ENCODE peak calls at places on chromosomes 4 and X, in nine cellular contexts. T is neural progenitor cell; R is ovary; C is A673; F is effector memory CD4-positive, alpha-beta T cell; D is lower lobe of right lung; G is pancreas; Y is cardiac muscle cell; X is GM12878. B is an unnamed sample.

GRCh38 chrX:54786972-54787371 is 11.1 kb downstream of the ITIH6 start:
- DNase-seq in G (no peak), D (no peak), X (no peak), Y (no peak), F (no peak), R (no peak), T (no peak), C (peak; percentile 2), B (peak; percentile 11)

GRCh38 chrX:99887918-99888317 is 522.2 kb downstream of the PCDH19 start:
- DNase-seq in T (no peak), C (no peak), X (no peak), Y (no peak), D (no peak), F (no peak), R (no peak), G (no peak), B (no peak)

GRCh38 chrX:45142185-45142584 is 58.5 kb downstream of the DIPK2B start:
- DNase-seq in Y (no peak), F (no peak), D (no peak), T (no peak), R (no peak), G (no peak), C (peak; percentile 86), X (no peak), B (no peak)

GRCh38 chr4:168558587-168558986 is 61.7 kb downstream of the PALLD start:
- DNase-seq in Y (peak; percentile 68), G (no peak), C (peak; percentile 34), D (no peak), T (no peak), F (no peak), R (no peak), X (no peak), B (peak; percentile 37)

GRCh38 chr4:82790060-82790660 is 8.4 kb downstream of the SCD5 start:
- DNase-seq in Y (no peak), C (no peak), G (no peak), R (no peak), T (no peak), D (no peak), X (no peak), F (no peak), B (no peak)

GRCh38 chrX:39115166-39115565 is 313.9 kb downstream of the MID1IP1 start:
- DNase-seq in F (no peak), C (no peak), D (no peak), R (no peak), X (no peak), T (no peak), G (no peak), Y (no peak), B (no peak)

GRCh38 chrX:1516596-1517104 is 20.3 kb downstream of the P2RY8 start:
- DNase-seq in F (no peak), Y (no peak), X (no peak), G (no peak), R (no peak), C (no peak), D (no peak), T (no peak), B (no peak)

GRCh38 chr4:114474401-114474800 is 124.2 kb upstream of the UGT8 start:
- DNase-seq in G (no peak), D (no peak), Y (no peak), X (no peak), T (no peak), F (no peak), R (no peak), C (no peak), B (no peak)

GRCh38 chr4:102883278-102883677 is 14.5 kb downstream of the CISD2 start:
- DNase-seq in C (no peak), Y (no peak), G (no peak), R (no peak), F (no peak), D (no peak), X (no peak), T (no peak), B (no peak)

GRCh38 chr4:78645853-78646757 is 94.5 kb downstream of the ANXA3 start:
- DNase-seq in Y (peak; percentile 97), R (peak; percentile 67), X (no peak), D (peak; percentile 59), F (no peak), T (no peak), C (peak; percentile 66), G (peak; percentile 51), B (no peak)

GRCh38 chr4:155799106-155799793 is 40.4 kb downstream of the GUCY1B1 start:
- DNase-seq in C (no peak), R (no peak), X (no peak), G (no peak), T (no peak), Y (no peak), D (no peak), F (no peak), B (no peak)

GRCh38 chr4:155805016-155805415 is 46.2 kb downstream of the GUCY1B1 start:
- DNase-seq in C (no peak), T (no peak), X (no peak), D (no peak), Y (peak; percentile 50), F (no peak), R (no peak), G (no peak), B (no peak)

GRCh38 chr4:155800685-155801343 is 42.0 kb downstream of the GUCY1B1 start:
- DNase-seq in T (no peak), G (no peak), Y (no peak), F (no peak), R (no peak), D (no peak), X (no peak), C (no peak), B (no peak)

GRCh38 chr4:155799794-155800123 is 40.9 kb downstream of the GUCY1B1 start:
- DNase-seq in F (no peak), G (no peak), R (no peak), T (no peak), X (no peak), D (no peak), C (no peak), Y (no peak), B (no peak)

GRCh38 chr4:155802573-155802972 is 43.8 kb downstream of the GUCY1B1 start:
- DNase-seq in X (no peak), C (no peak), Y (no peak), R (no peak), G (no peak), D (no peak), F (no peak), T (no peak), B (no peak)
- H3K36me3 ChIP-seq in X (no peaks in the 10 kb centered on the region), C (no peaks in the 10 kb centered on the region), Y (peaks cover 44% of the 10 kb centered on the region), R (no peaks in the 10 kb centered on the region), G (no peaks in the 10 kb centered on the region), D (peaks cover 11% of the 10 kb centered on the region), F (no peaks in the 10 kb centered on the region), T (no peaks in the 10 kb centered on the region), B (no peaks in the 10 kb centered on the region)

GRCh38 chr4:3226944-3227343 is 22.0 kb upstream of the MSANTD1 start:
- DNase-seq in Y (no peak), G (no peak), T (no peak), R (peak; percentile 8), F (no peak), X (no peak), C (no peak), D (peak; percentile 52), B (no peak)
- H3K36me3 ChIP-seq in Y (peaks cover 27% of the 10 kb centered on the region), G (peaks cover 32% of the 10 kb centered on the region), T (no peaks in the 10 kb centered on the region), R (no peaks in the 10 kb centered on the region), F (peaks cover 79% of the 10 kb centered on the region), X (peaks cover 46% of the 10 kb centered on the region), C (peaks cover 41% of the 10 kb centered on the region), D (peaks cover 94% of the 10 kb centered on the region), B (peaks cover 47% of the 10 kb centered on the region)

GRCh38 chr4:186627226-186627865 is 72.0 kb upstream of the MTNR1A start:
- DNase-seq in D (no peak), R (no peak), C (peak; percentile 13), G (no peak), F (no peak), T (no peak), X (no peak), Y (peak; percentile 18), B (no peak)

GRCh38 chr4:186624951-186625350 is 69.6 kb upstream of the MTNR1A start:
- DNase-seq in R (no peak), Y (peak; percentile 80), F (no peak), G (no peak), D (no peak), X (no peak), T (peak; percentile 50), C (peak; percentile 65), B (no peak)

GRCh38 chr4:186622788-186623464 is 67.6 kb upstream of the MTNR1A start:
- DNase-seq in F (no peak), D (no peak), X (no peak), Y (peak; percentile 71), T (no peak), C (peak; percentile 82), R (no peak), G (no peak), B (no peak)

GRCh38 chr4:186621959-186622553 is 66.7 kb upstream of the MTNR1A start:
- DNase-seq in C (no peak), G (no peak), T (no peak), Y (peak; percentile 89), F (no peak), X (no peak), D (no peak), R (no peak), B (no peak)

DNA sequence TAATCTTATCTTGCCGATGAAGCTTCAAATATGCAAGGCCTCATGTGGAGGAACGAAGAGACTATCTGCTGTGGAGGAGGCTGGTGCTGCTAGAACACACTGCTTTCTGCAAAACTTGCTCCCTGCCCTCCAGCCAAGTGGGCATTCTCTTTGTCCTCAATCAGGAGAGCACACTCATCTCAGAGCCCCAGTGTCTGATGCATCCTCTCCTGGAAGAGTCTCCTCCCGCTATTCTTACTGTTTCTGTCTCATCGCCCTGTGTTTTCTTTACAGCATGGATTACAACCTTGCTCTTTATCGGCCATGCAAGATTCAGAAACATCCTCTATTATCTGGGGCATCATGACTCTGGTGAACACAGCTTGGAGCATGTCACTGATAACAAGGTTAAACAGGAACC is 68.2 kb upstream of the MTNR1A start:
- DNase-seq in F (no peak), C (no peak), X (no peak), R (no peak), D (no peak), G (no peak), T (no peak), Y (peak; percentile 25), B (no peak)
- H3K36me3 ChIP-seq in F (no peaks in the 10 kb centered on the region), C (peaks cover 18% of the 10 kb centered on the region), X (no peaks in the 10 kb centered on the region), R (no peaks in the 10 kb centered on the region), D (peaks cover 25% of the 10 kb centered on the region), G (peaks cover 3% of the 10 kb centered on the region), T (peaks cover 7% of the 10 kb centered on the region), Y (peaks cover 18% of the 10 kb centered on the region), B (peaks cover 33% of the 10 kb centered on the region)

DNA sequence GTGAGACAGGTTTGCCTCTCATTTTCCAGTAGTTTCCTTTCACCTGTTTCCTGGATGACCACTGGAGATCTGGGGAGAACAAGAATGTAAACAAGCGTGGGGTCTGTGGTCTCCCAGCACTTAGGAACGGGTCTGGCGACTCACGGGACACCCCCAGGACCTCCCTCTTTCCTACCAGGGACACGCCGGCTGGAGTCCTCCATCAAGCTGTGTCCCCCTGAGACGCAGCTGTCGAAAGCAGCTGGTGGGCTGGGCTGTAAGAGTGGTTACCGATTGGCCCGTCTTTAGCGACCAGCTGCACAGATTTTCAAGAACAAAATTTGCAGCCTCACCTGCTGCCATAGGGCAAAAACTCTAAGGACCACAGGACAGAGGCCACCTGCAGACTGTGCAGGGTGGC is 11.9 kb downstream of the LRPAP1 start:
- DNase-seq in F (no peak), G (no peak), Y (no peak), T (no peak), X (no peak), D (peak; percentile 14), R (peak; percentile 13), C (no peak), B (peak; percentile 89)
- H3K36me3 ChIP-seq in F (peaks cover 86% of the 10 kb centered on the region), G (peaks cover 60% of the 10 kb centered on the region), Y (peaks cover 35% of the 10 kb centered on the region), T (no peaks in the 10 kb centered on the region), X (peaks cover 16% of the 10 kb centered on the region), D (peaks cover 100% of the 10 kb centered on the region), R (peaks cover 2% of the 10 kb centered on the region), C (peaks cover 68% of the 10 kb centered on the region), B (peaks cover 54% of the 10 kb centered on the region)

GRCh38 chrX:16662402-16662801 is 12.4 kb downstream of the S100G start:
- DNase-seq in Y (no peak), G (no peak), R (no peak), D (no peak), C (no peak), F (no peak), T (no peak), X (no peak), B (no peak)
- H3K36me3 ChIP-seq in Y (peaks cover 11% of the 10 kb centered on the region), G (no peaks in the 10 kb centered on the region), R (no peaks in the 10 kb centered on the region), D (peaks cover 4% of the 10 kb centered on the region), C (no peaks in the 10 kb centered on the region), F (no peaks in the 10 kb centered on the region), T (peaks cover 10% of the 10 kb centered on the region), X (no peaks in the 10 kb centered on the region), B (peaks cover 16% of the 10 kb centered on the region)